ENCODE peak calls at places on chromosomes 6 and 20, in four cellular contexts. One of them, this sample, is unnamed. For H3K4me1, the result is how much of the 10 kb centered on the place peaks cover.

GRCh38 chr6:111871207-111871606 is 2.0 kb downstream of the FYN start:
- DNase-seq in upper lobe of right lung: no peak
- DNase-seq in cardiac muscle cell: no peak
- DNase-seq in heart left ventricle: no peak
- DNase-seq in this sample: peak

GRCh38 chr20:35662541-35662940 is 2.2 kb downstream of the CPNE1 start:
- DNase-seq in upper lobe of right lung: no peak
- DNase-seq in cardiac muscle cell: no peak
- DNase-seq in heart left ventricle: no peak
- DNase-seq in this sample: no peak

GRCh38 chr6:132797975-132798819 is at the start of gene SLC18B1:
- DNase-seq in upper lobe of right lung: peak
- DNase-seq in cardiac muscle cell: peak
- DNase-seq in heart left ventricle: peak
- DNase-seq in this sample: peak

GRCh38 chr6:131754088-131754487 is 43.3 kb upstream of the CTAGE9 start:
- DNase-seq in upper lobe of right lung: no peak
- DNase-seq in cardiac muscle cell: no peak
- DNase-seq in heart left ventricle: no peak
- DNase-seq in this sample: no peak

GRCh38 chr20:5731753-5732366 is 18.3 kb upstream of the SHLD1 start:
- DNase-seq in upper lobe of right lung: no peak
- DNase-seq in cardiac muscle cell: peak
- DNase-seq in heart left ventricle: no peak
- DNase-seq in this sample: no peak

GRCh38 chr6:34543421-34543820 is 12.7 kb downstream of the SPDEF start:
- DNase-seq in upper lobe of right lung: no peak
- DNase-seq in cardiac muscle cell: peak
- DNase-seq in heart left ventricle: no peak
- DNase-seq in this sample: no peak

GRCh38 chr6:147675281-147675680 is 166.8 kb downstream of the SAMD5 start:
- DNase-seq in upper lobe of right lung: no peak
- DNase-seq in cardiac muscle cell: peak
- DNase-seq in heart left ventricle: no peak
- DNase-seq in this sample: no peak

GRCh38 chr6:37006793-37007339 is 1.4 kb downstream of the FGD2 start:
- DNase-seq in upper lobe of right lung: no peak
- DNase-seq in cardiac muscle cell: no peak
- DNase-seq in heart left ventricle: no peak
- DNase-seq in this sample: no peak

GRCh38 chr20:22810626-22811559 is 224.2 kb upstream of the SSTR4 start:
- DNase-seq in upper lobe of right lung: no peak
- DNase-seq in cardiac muscle cell: no peak
- DNase-seq in heart left ventricle: no peak
- DNase-seq in this sample: no peak

GRCh38 chr20:32462900-32463641 is 104.9 kb downstream of the ASXL1 start:
- DNase-seq in upper lobe of right lung: no peak
- DNase-seq in cardiac muscle cell: no peak
- DNase-seq in heart left ventricle: no peak
- DNase-seq in this sample: no peak

GRCh38 chr6:27358786-27359185 is 29.8 kb upstream of the ZNF391 start:
- DNase-seq in upper lobe of right lung: no peak
- DNase-seq in cardiac muscle cell: no peak
- DNase-seq in heart left ventricle: no peak
- DNase-seq in this sample: no peak

GRCh38 chr6:137415127-137415833 is 78.9 kb downstream of the OLIG3 start:
- DNase-seq in upper lobe of right lung: peak
- DNase-seq in cardiac muscle cell: peak
- DNase-seq in heart left ventricle: peak
- DNase-seq in this sample: peak
- H3K27ac ChIP-seq in upper lobe of right lung: peak
- H3K27ac ChIP-seq in cardiac muscle cell: no peak
- H3K27ac ChIP-seq in heart left ventricle: peak
- H3K27ac ChIP-seq in this sample: peak

DNA sequence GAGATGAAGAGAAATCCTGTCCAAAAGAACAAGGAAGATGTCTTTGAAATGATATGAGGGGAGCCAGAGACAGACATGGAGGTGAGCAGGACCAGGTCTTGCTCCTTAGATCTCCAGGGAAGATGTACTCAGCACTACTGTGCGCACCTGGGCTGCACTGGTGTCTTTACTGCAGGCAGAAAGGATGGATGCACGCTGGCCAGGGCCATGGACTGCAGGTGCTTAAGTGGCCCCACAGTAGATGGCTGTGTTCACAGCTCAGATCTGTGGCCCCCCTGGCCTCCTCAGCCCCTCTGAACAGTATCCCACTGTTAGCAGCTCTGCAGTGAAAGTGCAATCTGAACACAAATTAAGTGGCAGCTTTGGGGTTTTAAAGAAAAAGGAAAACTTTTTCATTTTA is 343.0 kb downstream of the NRN1 start:
- DNase-seq in upper lobe of right lung: no peak
- DNase-seq in cardiac muscle cell: no peak
- DNase-seq in heart left ventricle: no peak
- DNase-seq in this sample: no peak
- H3K4me1 ChIP-seq in upper lobe of right lung: under half
- H3K4me1 ChIP-seq in cardiac muscle cell: under half
- H3K4me1 ChIP-seq in heart left ventricle: under half
- H3K4me1 ChIP-seq in this sample: under half

GRCh38 chr6:134619789-134620188 is 301.9 kb upstream of the SGK1 start:
- DNase-seq in upper lobe of right lung: no peak
- DNase-seq in cardiac muscle cell: peak
- DNase-seq in heart left ventricle: no peak
- DNase-seq in this sample: no peak

GRCh38 chr6:134621858-134622257 is 303.9 kb upstream of the SGK1 start:
- DNase-seq in upper lobe of right lung: no peak
- DNase-seq in cardiac muscle cell: no peak
- DNase-seq in heart left ventricle: no peak
- DNase-seq in this sample: no peak

GRCh38 chr6:134624781-134625180 is 306.9 kb upstream of the SGK1 start:
- DNase-seq in upper lobe of right lung: no peak
- DNase-seq in cardiac muscle cell: no peak
- DNase-seq in heart left ventricle: no peak
- DNase-seq in this sample: no peak

GRCh38 chr6:134623391-134623790 is 305.5 kb upstream of the SGK1 start:
- DNase-seq in upper lobe of right lung: no peak
- DNase-seq in cardiac muscle cell: no peak
- DNase-seq in heart left ventricle: no peak
- DNase-seq in this sample: no peak

GRCh38 chr6:134622382-134623173 is 304.7 kb upstream of the SGK1 start:
- DNase-seq in upper lobe of right lung: no peak
- DNase-seq in cardiac muscle cell: no peak
- DNase-seq in heart left ventricle: no peak
- DNase-seq in this sample: no peak
- H3K27ac ChIP-seq in upper lobe of right lung: no peak
- H3K27ac ChIP-seq in cardiac muscle cell: no peak
- H3K27ac ChIP-seq in heart left ventricle: no peak
- H3K27ac ChIP-seq in this sample: no peak

DNA sequence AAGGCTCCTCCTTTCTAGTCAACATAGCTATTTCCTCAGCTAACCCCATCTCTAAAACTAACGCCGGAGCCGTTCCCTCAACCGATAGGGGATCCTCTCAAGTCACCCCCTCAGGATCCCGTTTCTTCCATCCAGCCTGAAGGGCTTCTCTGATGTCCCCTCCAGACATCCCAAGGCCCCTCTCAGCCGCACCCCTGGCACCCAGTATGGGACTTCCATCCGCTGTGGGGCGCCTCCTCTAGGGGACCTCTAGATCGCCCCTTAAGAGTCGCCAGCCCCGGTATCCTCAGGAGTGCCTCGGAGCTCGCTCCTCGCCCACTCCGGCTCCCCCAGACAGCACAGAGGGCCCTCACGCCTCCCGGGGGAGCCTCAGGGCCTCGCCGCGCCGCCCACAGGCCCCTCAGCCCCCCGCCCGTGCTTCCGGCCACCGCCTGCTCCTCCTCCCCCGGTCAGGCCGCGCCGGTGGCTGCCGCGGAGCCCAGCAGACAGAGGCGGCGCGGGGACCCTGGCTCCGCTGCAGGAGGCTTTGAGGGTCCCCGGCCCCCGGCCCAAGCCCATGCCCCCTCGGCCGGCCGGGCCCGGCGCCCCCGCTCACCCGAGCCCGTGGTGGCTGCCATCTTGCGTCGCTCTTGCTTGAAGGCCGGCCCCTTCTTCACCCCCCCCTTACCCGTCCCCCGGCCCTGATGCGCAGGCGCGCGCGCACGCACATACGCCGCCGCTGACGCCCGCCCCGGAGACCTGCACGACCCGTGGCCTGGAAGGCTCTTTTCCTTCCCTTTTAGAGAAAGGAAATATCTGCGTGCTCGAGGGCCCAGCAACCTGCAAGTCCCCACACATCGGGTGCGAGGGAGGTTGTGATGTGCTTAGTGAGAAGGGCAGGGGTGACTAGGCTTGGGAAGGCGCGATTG is at the start of gene UBE2V1:
- DNase-seq in upper lobe of right lung: peak
- DNase-seq in cardiac muscle cell: peak
- DNase-seq in heart left ventricle: peak
- DNase-seq in this sample: peak
- H3K4me1 ChIP-seq in upper lobe of right lung: half or more
- H3K4me1 ChIP-seq in cardiac muscle cell: under half
- H3K4me1 ChIP-seq in heart left ventricle: half or more
- H3K4me1 ChIP-seq in this sample: half or more

GRCh38 chr20:20839771-20840170 is 127.3 kb upstream of the RALGAPA2 start:
- DNase-seq in upper lobe of right lung: no peak
- DNase-seq in cardiac muscle cell: no peak
- DNase-seq in heart left ventricle: no peak
- DNase-seq in this sample: no peak
- H3K27ac ChIP-seq in upper lobe of right lung: no peak
- H3K27ac ChIP-seq in cardiac muscle cell: no peak
- H3K27ac ChIP-seq in heart left ventricle: no peak
- H3K27ac ChIP-seq in this sample: no peak

GRCh38 chr20:46004187-46004586 is 4.5 kb upstream of the MMP9 start:
- DNase-seq in upper lobe of right lung: no peak
- DNase-seq in cardiac muscle cell: no peak
- DNase-seq in heart left ventricle: no peak
- DNase-seq in this sample: no peak

GRCh38 chr20:46000571-46001145 is 8.1 kb upstream of the MMP9 start:
- DNase-seq in upper lobe of right lung: no peak
- DNase-seq in cardiac muscle cell: no peak
- DNase-seq in heart left ventricle: no peak
- DNase-seq in this sample: peak

GRCh38 chr20:45999908-46000570 is 8.7 kb upstream of the MMP9 start:
- DNase-seq in upper lobe of right lung: no peak
- DNase-seq in cardiac muscle cell: no peak
- DNase-seq in heart left ventricle: no peak
- DNase-seq in this sample: no peak

GRCh38 chr20:46001498-46001897 is 7.2 kb upstream of the MMP9 start:
- DNase-seq in upper lobe of right lung: no peak
- DNase-seq in cardiac muscle cell: no peak
- DNase-seq in heart left ventricle: no peak
- DNase-seq in this sample: no peak

GRCh38 chr20:46002008-46002407 is 6.7 kb upstream of the MMP9 start:
- DNase-seq in upper lobe of right lung: no peak
- DNase-seq in cardiac muscle cell: no peak
- DNase-seq in heart left ventricle: no peak
- DNase-seq in this sample: no peak
- H3K4me1 ChIP-seq in upper lobe of right lung: under half
- H3K4me1 ChIP-seq in cardiac muscle cell: under half
- H3K4me1 ChIP-seq in heart left ventricle: under half
- H3K4me1 ChIP-seq in this sample: under half

This sample was measured in naive thymus-derived CD4-positive, alpha-beta T cell.